ENCODE peak calls at places on chromosome 19, in six cellular contexts. B is epithelial cell of esophagus, Z is astrocyte of the spinal cord, P is HT-29, V is breast epithelium, Y is body of pancreas. G is an unnamed sample.

GRCh38 chr19:39341122-39341719 is 1.0 kb upstream of the SAMD4B start:
- DNase-seq in B (no peak), Z (no peak), P (no peak), V (no peak), Y (no peak), G (peak; percentile 26)

GRCh38 chr19:1089126-1089771 is 5.9 kb downstream of the POLR2E start:
- DNase-seq in B (no peak), Z (no peak), P (no peak), V (no peak), Y (no peak), G (no peak)

GRCh38 chr19:32351807-32352630 is 6.6 kb downstream of the ZNF507 start:
- DNase-seq in B (no peak), Z (peak; percentile 75), P (peak; percentile 36), V (no peak), Y (no peak), G (no peak)

GRCh38 chr19:56141416-56141992 is 417 bp downstream of the ZNF444 start:
- DNase-seq in B (no peak), Z (no peak), P (peak; percentile 56), V (no peak), Y (peak; percentile 49), G (no peak)

GRCh38 chr19:1045247-1045603 is 5.3 kb downstream of the ABCA7 start:
- DNase-seq in B (peak; percentile 44), Z (no peak), P (peak; percentile 77), V (no peak), Y (no peak), G (peak; percentile 94)

GRCh38 chr19:52094526-52094925 is 1.0 kb downstream of the ZNF841 start:
- DNase-seq in B (no peak), Z (no peak), P (peak; percentile 39), V (no peak), Y (no peak), G (no peak)

GRCh38 chr19:1455336-1456120 is 5.6 kb downstream of the APC2 start:
- DNase-seq in B (peak; percentile 89), Z (no peak), P (peak; percentile 96), V (no peak), Y (peak; percentile 68), G (peak; percentile 98)

GRCh38 chr19:6519289-6519688 is 11.5 kb upstream of the TNFSF9 start:
- DNase-seq in B (peak; percentile 80), Z (peak; percentile 67), P (no peak), V (no peak), Y (no peak), G (no peak)

GRCh38 chr19:45640849-45641273 is 1.7 kb upstream of the EML2 start:
- DNase-seq in B (peak; percentile 84), Z (no peak), P (no peak), V (no peak), Y (no peak), G (peak; percentile 54)

GRCh38 chr19:6250024-6250605 is 29.7 kb downstream of the MLLT1 start:
- DNase-seq in B (no peak), Z (peak; percentile 77), P (no peak), V (no peak), Y (no peak), G (no peak)

GRCh38 chr19:13156968-13157882 is 7.0 kb downstream of the IER2 start:
- DNase-seq in B (no peak), Z (peak; percentile 11), P (no peak), V (no peak), Y (peak; percentile 41), G (no peak)

GRCh38 chr19:49362926-49363264 is 679 bp upstream of the TEAD2 start:
- DNase-seq in B (no peak), Z (no peak), P (no peak), V (no peak), Y (peak; percentile 38), G (no peak)

G was measured in T47D.